ENCODE peak calls at places on chromosomes 2 and 18, in seven cellular contexts. One of them, this sample, is unnamed.
A peak's percentile ranks its signal among the peaks of the same experiment; 100 is the strongest.

GRCh38 chr2:120704696-120705095 is 31.0 kb upstream of the GLI2 start:
- DNase-seq in HCT116: no peak
- DNase-seq in upper lobe of right lung: peak; percentile 30
- DNase-seq in A549: no peak
- DNase-seq in right lobe of liver: no peak
- DNase-seq in right atrium auricular region: no peak
- DNase-seq in PC-9: no peak
- DNase-seq in this sample: no peak

GRCh38 chr2:16632615-16633014 is 33.0 kb downstream of the CYRIA start:
- DNase-seq in right atrium auricular region: no peak
- DNase-seq in right lobe of liver: no peak
- DNase-seq in A549: no peak
- DNase-seq in PC-9: no peak
- DNase-seq in upper lobe of right lung: no peak
- DNase-seq in HCT116: no peak
- DNase-seq in this sample: no peak

GRCh38 chr2:239947361-239948045 is 77.6 kb downstream of the NDUFA10 start:
- DNase-seq in A549: no peak
- DNase-seq in upper lobe of right lung: peak; percentile 48
- DNase-seq in right atrium auricular region: no peak
- DNase-seq in right lobe of liver: no peak
- DNase-seq in HCT116: no peak
- DNase-seq in PC-9: no peak
- DNase-seq in this sample: peak; percentile 29

GRCh38 chr2:166609183-166609959 is 115.3 kb upstream of the SCN7A start:
- DNase-seq in right lobe of liver: no peak
- DNase-seq in PC-9: no peak
- DNase-seq in A549: no peak
- DNase-seq in upper lobe of right lung: peak; percentile 25
- DNase-seq in right atrium auricular region: no peak
- DNase-seq in HCT116: no peak
- DNase-seq in this sample: no peak

GRCh38 chr18:49613141-49613641 is 51.3 kb downstream of the LIPG start:
- DNase-seq in right atrium auricular region: no peak
- DNase-seq in HCT116: no peak
- DNase-seq in right lobe of liver: no peak
- DNase-seq in PC-9: no peak
- DNase-seq in upper lobe of right lung: no peak
- DNase-seq in A549: no peak
- DNase-seq in this sample: no peak

GRCh38 chr2:180907731-180908130 is 72.7 kb upstream of the UBE2E3 start:
- DNase-seq in PC-9: no peak
- DNase-seq in upper lobe of right lung: no peak
- DNase-seq in right atrium auricular region: no peak
- DNase-seq in HCT116: no peak
- DNase-seq in right lobe of liver: no peak
- DNase-seq in A549: no peak
- DNase-seq in this sample: no peak

GRCh38 chr2:8477511-8478132 is 204.2 kb upstream of the ID2 start:
- DNase-seq in HCT116: no peak
- DNase-seq in upper lobe of right lung: no peak
- DNase-seq in A549: no peak
- DNase-seq in right atrium auricular region: no peak
- DNase-seq in PC-9: peak; percentile 32
- DNase-seq in right lobe of liver: no peak
- DNase-seq in this sample: no peak

GRCh38 chr2:70089220-70089945 is 2.1 kb downstream of the PCBP1 start:
- DNase-seq in A549: peak; percentile 39
- DNase-seq in right atrium auricular region: no peak
- DNase-seq in PC-9: no peak
- DNase-seq in HCT116: no peak
- DNase-seq in right lobe of liver: peak; percentile 69
- DNase-seq in upper lobe of right lung: no peak
- DNase-seq in this sample: no peak

GRCh38 chr2:43269706-43270105 is 43.3 kb upstream of the ZFP36L2 start:
- DNase-seq in right lobe of liver: no peak
- DNase-seq in right atrium auricular region: peak; percentile 93
- DNase-seq in PC-9: no peak
- DNase-seq in A549: no peak
- DNase-seq in upper lobe of right lung: no peak
- DNase-seq in HCT116: no peak
- DNase-seq in this sample: peak; percentile 61

GRCh38 chr2:195575021-195575420 is 82.0 kb upstream of the SLC39A10 start:
- DNase-seq in right atrium auricular region: no peak
- DNase-seq in HCT116: no peak
- DNase-seq in right lobe of liver: no peak
- DNase-seq in A549: no peak
- DNase-seq in upper lobe of right lung: no peak
- DNase-seq in PC-9: no peak
- DNase-seq in this sample: no peak

GRCh38 chr18:2606335-2606734 is 35.0 kb downstream of the NDC80 start:
- DNase-seq in HCT116: no peak
- DNase-seq in upper lobe of right lung: no peak
- DNase-seq in A549: no peak
- DNase-seq in right lobe of liver: no peak
- DNase-seq in right atrium auricular region: no peak
- DNase-seq in PC-9: no peak
- DNase-seq in this sample: no peak

GRCh38 chr18:12811191-12811950 is 72.7 kb downstream of the PTPN2 start:
- DNase-seq in A549: no peak
- DNase-seq in right lobe of liver: no peak
- DNase-seq in HCT116: peak; percentile 28
- DNase-seq in right atrium auricular region: no peak
- DNase-seq in PC-9: peak; percentile 63
- DNase-seq in upper lobe of right lung: no peak
- DNase-seq in this sample: no peak

GRCh38 chr18:59604877-59605276 is 92.3 kb downstream of the CCBE1 start:
- DNase-seq in PC-9: no peak
- DNase-seq in right lobe of liver: no peak
- DNase-seq in upper lobe of right lung: no peak
- DNase-seq in HCT116: no peak
- DNase-seq in A549: no peak
- DNase-seq in right atrium auricular region: no peak
- DNase-seq in this sample: no peak

GRCh38 chr2:139721454-139721995 is 941.3 kb upstream of the NXPH2 start:
- DNase-seq in right lobe of liver: no peak
- DNase-seq in upper lobe of right lung: no peak
- DNase-seq in A549: no peak
- DNase-seq in PC-9: no peak
- DNase-seq in right atrium auricular region: no peak
- DNase-seq in HCT116: no peak
- DNase-seq in this sample: no peak

GRCh38 chr2:96552284-96553175 is 16.0 kb downstream of the ARID5A start:
- DNase-seq in right lobe of liver: no peak
- DNase-seq in A549: no peak
- DNase-seq in upper lobe of right lung: no peak
- DNase-seq in PC-9: no peak
- DNase-seq in right atrium auricular region: no peak
- DNase-seq in HCT116: no peak
- DNase-seq in this sample: no peak

GRCh38 chr18:9952633-9953416 is 39.0 kb downstream of the VAPA start:
- DNase-seq in right atrium auricular region: no peak
- DNase-seq in upper lobe of right lung: no peak
- DNase-seq in HCT116: no peak
- DNase-seq in PC-9: peak; percentile 55
- DNase-seq in right lobe of liver: no peak
- DNase-seq in A549: no peak
- DNase-seq in this sample: no peak

GRCh38 chr2:70789304-70790078 is 952 bp downstream of the FIGLA start:
- DNase-seq in upper lobe of right lung: peak; percentile 82
- DNase-seq in A549: peak; percentile 85
- DNase-seq in PC-9: no peak
- DNase-seq in HCT116: peak; percentile 46
- DNase-seq in right atrium auricular region: peak; percentile 82
- DNase-seq in right lobe of liver: peak; percentile 63
- DNase-seq in this sample: peak; percentile 81

GRCh38 chr18:59041819-59042476 is 97.7 kb upstream of the SEC11C start:
- DNase-seq in PC-9: no peak
- DNase-seq in A549: no peak
- DNase-seq in right atrium auricular region: no peak
- DNase-seq in right lobe of liver: no peak
- DNase-seq in HCT116: no peak
- DNase-seq in upper lobe of right lung: no peak
- DNase-seq in this sample: no peak

DNA sequence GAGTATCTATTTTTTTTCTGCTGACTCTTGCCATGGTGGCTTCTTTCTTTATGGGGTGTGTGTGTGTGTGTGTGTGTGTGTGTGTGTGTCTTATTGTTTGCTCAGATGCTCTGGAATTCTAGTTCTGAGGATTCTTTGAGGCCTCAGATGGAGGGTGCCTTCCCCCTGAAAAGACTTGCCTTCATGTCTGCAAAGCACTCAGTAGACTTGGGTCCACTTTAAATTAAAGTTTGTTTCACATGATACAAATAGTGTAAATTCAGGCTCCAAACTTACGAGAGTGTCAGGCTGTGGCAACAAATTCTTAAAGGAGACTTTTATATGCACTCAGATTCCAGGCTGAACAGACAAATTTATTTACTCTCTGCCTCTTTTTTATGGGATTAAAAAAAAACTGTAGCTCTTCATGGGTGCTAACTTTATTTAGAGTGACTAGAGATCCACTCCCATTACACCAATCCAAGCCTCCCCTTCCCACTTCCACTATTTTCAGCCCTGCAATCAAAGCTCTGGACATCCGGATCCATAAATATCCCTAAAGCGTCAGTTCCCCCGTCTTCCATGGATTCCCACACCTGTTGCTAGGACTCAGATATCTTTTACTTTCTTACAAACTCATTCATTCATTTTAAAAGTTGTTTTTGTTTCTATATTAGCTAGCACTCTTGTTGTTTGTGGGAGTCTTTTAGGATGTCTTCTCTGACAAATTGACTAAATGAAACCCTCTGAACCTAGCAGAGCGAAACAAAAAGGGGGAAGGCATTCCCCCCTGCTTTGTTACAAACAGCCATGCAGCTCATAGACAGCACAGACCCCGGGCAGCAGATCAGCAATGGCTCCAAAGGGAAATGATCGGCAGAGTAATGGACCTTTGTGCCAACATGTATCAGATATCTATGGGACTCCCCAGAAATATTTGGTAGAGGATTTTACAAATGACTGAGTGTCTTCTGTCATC is 8.8 kb upstream of the NBAS start:
- DNase-seq in PC-9: no peak
- DNase-seq in upper lobe of right lung: no peak
- DNase-seq in right atrium auricular region: no peak
- DNase-seq in HCT116: no peak
- DNase-seq in A549: no peak
- DNase-seq in right lobe of liver: no peak
- DNase-seq in this sample: no peak
- H3K4me3 ChIP-seq in PC-9: no peak overlapping the region
- H3K4me3 ChIP-seq in upper lobe of right lung: no peak overlapping the region
- H3K4me3 ChIP-seq in right atrium auricular region: no peak overlapping the region
- H3K4me3 ChIP-seq in HCT116: no peak overlapping the region
- H3K4me3 ChIP-seq in A549: no peak overlapping the region
- H3K4me3 ChIP-seq in right lobe of liver: no peak overlapping the region
- H3K4me3 ChIP-seq in this sample: no peak overlapping the region

DNA sequence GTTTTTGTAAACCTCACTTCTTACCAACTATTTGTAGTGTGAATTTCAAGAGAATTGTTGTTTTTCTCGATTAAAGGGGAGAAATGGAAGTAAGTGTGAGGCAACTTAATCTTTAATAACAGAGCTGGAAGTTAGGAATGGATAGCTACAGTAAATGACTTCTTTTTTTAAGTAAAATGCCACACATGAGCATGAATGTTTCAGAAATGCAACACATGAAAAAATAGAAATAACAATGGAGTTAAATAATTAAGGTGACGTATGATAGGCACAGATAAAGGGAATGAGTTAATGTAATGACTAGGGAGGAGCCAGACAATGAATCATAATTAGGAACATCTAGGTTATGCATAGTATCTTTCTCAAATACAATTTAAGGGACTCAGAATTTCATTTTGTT is 3.4 kb downstream of the REL start:
- DNase-seq in upper lobe of right lung: no peak
- DNase-seq in A549: no peak
- DNase-seq in right lobe of liver: no peak
- DNase-seq in right atrium auricular region: no peak
- DNase-seq in HCT116: no peak
- DNase-seq in PC-9: no peak
- DNase-seq in this sample: no peak
- H3K4me1 ChIP-seq in upper lobe of right lung: peaks cover 37% of the 10 kb centered on the region
- H3K4me1 ChIP-seq in A549: peaks cover 43% of the 10 kb centered on the region
- H3K4me1 ChIP-seq in right lobe of liver: no peaks in the 10 kb centered on the region
- H3K4me1 ChIP-seq in right atrium auricular region: no peaks in the 10 kb centered on the region
- H3K4me1 ChIP-seq in HCT116: peaks cover 19% of the 10 kb centered on the region
- H3K4me1 ChIP-seq in PC-9: peaks cover 37% of the 10 kb centered on the region
- H3K4me1 ChIP-seq in this sample: peaks cover 6% of the 10 kb centered on the region

GRCh38 chr2:207767461-207768167 is 2.1 kb downstream of the FZD5 start:
- DNase-seq in HCT116: no peak
- DNase-seq in right atrium auricular region: no peak
- DNase-seq in PC-9: no peak
- DNase-seq in right lobe of liver: peak; percentile 79
- DNase-seq in upper lobe of right lung: peak; percentile 86
- DNase-seq in A549: peak; percentile 53
- DNase-seq in this sample: peak; percentile 86
- TF ChIP-seq CTCF in HCT116: no peak
- TF ChIP-seq CTCF in right atrium auricular region: no peak
- TF ChIP-seq CTCF in PC-9: peak; percentile 38
- TF ChIP-seq CTCF in right lobe of liver: peak; percentile 37
- TF ChIP-seq CTCF in upper lobe of right lung: peak; percentile 43
- TF ChIP-seq CTCF in A549: peak; percentile 65
- TF ChIP-seq CTCF in this sample: no peak

DNA sequence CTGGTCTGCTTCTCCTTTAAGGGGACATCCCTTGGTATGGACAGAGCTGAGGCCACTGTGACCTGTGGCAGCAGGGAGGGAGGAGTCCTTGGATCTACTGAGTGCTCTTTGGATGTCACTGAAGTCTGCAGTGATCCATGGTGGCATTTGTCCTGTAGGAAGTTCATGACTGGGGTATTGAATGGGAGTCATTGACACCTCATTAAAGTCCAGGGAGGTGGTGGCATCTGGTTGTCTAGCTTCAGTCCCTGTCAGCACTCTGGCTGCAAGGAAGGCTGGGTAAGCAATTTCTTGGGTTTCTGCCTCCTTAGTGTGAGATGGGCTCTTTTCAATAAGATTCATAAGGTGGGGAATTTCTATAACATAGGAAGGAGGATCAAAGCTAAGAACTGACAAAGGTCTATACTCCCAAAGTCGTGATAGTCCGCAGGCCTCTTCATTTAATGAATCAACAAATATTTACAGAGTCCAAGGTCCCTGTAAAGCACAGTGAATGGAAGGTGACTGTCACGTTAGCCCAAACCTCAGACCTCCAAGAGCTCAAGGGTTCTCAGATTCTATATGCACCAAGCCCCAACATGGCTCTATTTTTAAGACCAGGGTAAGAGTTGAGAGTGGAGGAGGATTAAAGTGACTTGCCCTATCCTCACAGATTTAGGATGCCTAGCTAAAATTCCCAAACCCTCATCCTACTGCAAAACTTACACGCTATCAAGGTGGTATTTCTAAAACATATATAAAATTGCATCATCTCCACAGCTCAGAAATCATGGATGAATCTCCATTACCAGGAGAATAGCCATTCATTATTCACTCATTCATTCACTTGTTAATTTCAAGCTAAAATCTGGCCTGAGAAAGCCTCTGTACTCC is 40.2 kb downstream of the THNSL2 start:
- DNase-seq in PC-9: no peak
- DNase-seq in HCT116: no peak
- DNase-seq in A549: no peak
- DNase-seq in right atrium auricular region: no peak
- DNase-seq in right lobe of liver: no peak
- DNase-seq in upper lobe of right lung: no peak
- DNase-seq in this sample: no peak
- H3K4me3 ChIP-seq in PC-9: no peak overlapping the region
- H3K4me3 ChIP-seq in HCT116: no peak overlapping the region
- H3K4me3 ChIP-seq in A549: no peak overlapping the region
- H3K4me3 ChIP-seq in right atrium auricular region: no peak overlapping the region
- H3K4me3 ChIP-seq in right lobe of liver: no peak overlapping the region
- H3K4me3 ChIP-seq in upper lobe of right lung: no peak overlapping the region
- H3K4me3 ChIP-seq in this sample: no peak overlapping the region

GRCh38 chr2:84299211-84299775 is 159.8 kb downstream of the SUCLG1 start:
- DNase-seq in A549: no peak
- DNase-seq in right lobe of liver: no peak
- DNase-seq in PC-9: no peak
- DNase-seq in HCT116: no peak
- DNase-seq in upper lobe of right lung: no peak
- DNase-seq in right atrium auricular region: no peak
- DNase-seq in this sample: no peak
- H3K4me1 ChIP-seq in A549: no peaks in the 10 kb centered on the region
- H3K4me1 ChIP-seq in right lobe of liver: no peaks in the 10 kb centered on the region
- H3K4me1 ChIP-seq in PC-9: no peaks in the 10 kb centered on the region
- H3K4me1 ChIP-seq in HCT116: peaks cover 30% of the 10 kb centered on the region
- H3K4me1 ChIP-seq in upper lobe of right lung: no peaks in the 10 kb centered on the region
- H3K4me1 ChIP-seq in right atrium auricular region: no peaks in the 10 kb centered on the region
- H3K4me1 ChIP-seq in this sample: no peaks in the 10 kb centered on the region